ENCODE peak calls at places on chromosomes 13 and 19, in seven cellular contexts. One of them, this sample, is unnamed.

GRCh38 chr19:10852098-10852800 is 4.0 kb downstream of the C19orf38 start:
- DNase-seq in heart right ventricle: no peak
- DNase-seq in A549: peak; percentile 79
- DNase-seq in left ventricle myocardium inferior: no peak
- DNase-seq in endodermal cell: peak; percentile 48
- DNase-seq in heart left ventricle: no peak
- DNase-seq in neuronal stem cell: no peak
- DNase-seq in this sample: no peak

GRCh38 chr13:48739346-48740037 is 85.8 kb downstream of the CYSLTR2 start:
- DNase-seq in heart right ventricle: no peak
- DNase-seq in A549: no peak
- DNase-seq in left ventricle myocardium inferior: no peak
- DNase-seq in endodermal cell: no peak
- DNase-seq in heart left ventricle: no peak
- DNase-seq in neuronal stem cell: no peak
- DNase-seq in this sample: no peak

GRCh38 chr19:44737238-44738160 is 11.0 kb upstream of the BCL3 start:
- DNase-seq in heart right ventricle: no peak
- DNase-seq in A549: peak; percentile 99
- DNase-seq in left ventricle myocardium inferior: no peak
- DNase-seq in endodermal cell: no peak
- DNase-seq in heart left ventricle: no peak
- DNase-seq in neuronal stem cell: no peak
- DNase-seq in this sample: no peak

GRCh38 chr13:105908581-105908980 is 626.9 kb downstream of the EFNB2 start:
- DNase-seq in heart right ventricle: no peak
- DNase-seq in A549: no peak
- DNase-seq in left ventricle myocardium inferior: no peak
- DNase-seq in endodermal cell: no peak
- DNase-seq in heart left ventricle: no peak
- DNase-seq in neuronal stem cell: no peak
- DNase-seq in this sample: no peak

GRCh38 chr19:2503521-2504109 is 27.7 kb downstream of the GADD45B start:
- DNase-seq in heart right ventricle: no peak
- DNase-seq in A549: peak; percentile 47
- DNase-seq in left ventricle myocardium inferior: no peak
- DNase-seq in endodermal cell: peak; percentile 79
- DNase-seq in heart left ventricle: no peak
- DNase-seq in neuronal stem cell: no peak
- DNase-seq in this sample: no peak

GRCh38 chr13:99231726-99232125 is 26.5 kb downstream of the GPR18 start:
- DNase-seq in heart right ventricle: no peak
- DNase-seq in A549: no peak
- DNase-seq in left ventricle myocardium inferior: no peak
- DNase-seq in endodermal cell: no peak
- DNase-seq in heart left ventricle: no peak
- DNase-seq in neuronal stem cell: no peak
- DNase-seq in this sample: no peak

GRCh38 chr13:20546559-20546958 is 20.4 kb upstream of the IFT88 start:
- DNase-seq in heart right ventricle: no peak
- DNase-seq in A549: no peak
- DNase-seq in left ventricle myocardium inferior: no peak
- DNase-seq in endodermal cell: no peak
- DNase-seq in heart left ventricle: no peak
- DNase-seq in neuronal stem cell: no peak
- DNase-seq in this sample: no peak

GRCh38 chr13:109366521-109366920 is 419.9 kb downstream of the IRS2 start:
- DNase-seq in heart right ventricle: no peak
- DNase-seq in A549: no peak
- DNase-seq in left ventricle myocardium inferior: no peak
- DNase-seq in endodermal cell: no peak
- DNase-seq in heart left ventricle: no peak
- DNase-seq in neuronal stem cell: no peak
- DNase-seq in this sample: peak; percentile 18

GRCh38 chr13:48393698-48394085 is 19.2 kb downstream of the LPAR6 start:
- DNase-seq in heart right ventricle: no peak
- DNase-seq in A549: no peak
- DNase-seq in left ventricle myocardium inferior: no peak
- DNase-seq in endodermal cell: no peak
- DNase-seq in heart left ventricle: no peak
- DNase-seq in neuronal stem cell: no peak
- DNase-seq in this sample: no peak

GRCh38 chr13:40469581-40470282 is 196.7 kb downstream of the FOXO1 start:
- DNase-seq in heart right ventricle: no peak
- DNase-seq in A549: no peak
- DNase-seq in left ventricle myocardium inferior: no peak
- DNase-seq in endodermal cell: no peak
- DNase-seq in heart left ventricle: no peak
- DNase-seq in neuronal stem cell: no peak
- DNase-seq in this sample: no peak

GRCh38 chr19:55494172-55494761 is 6.0 kb downstream of the SSC5D start:
- DNase-seq in heart right ventricle: peak; percentile 76
- DNase-seq in A549: no peak
- DNase-seq in left ventricle myocardium inferior: peak; percentile 68
- DNase-seq in endodermal cell: no peak
- DNase-seq in heart left ventricle: peak; percentile 78
- DNase-seq in neuronal stem cell: no peak
- DNase-seq in this sample: no peak

GRCh38 chr13:95300625-95301134 is 571 bp downstream of the ABCC4 start:
- DNase-seq in heart right ventricle: peak; percentile 41
- DNase-seq in A549: peak; percentile 71
- DNase-seq in left ventricle myocardium inferior: peak; percentile 64
- DNase-seq in endodermal cell: peak; percentile 73
- DNase-seq in heart left ventricle: peak; percentile 59
- DNase-seq in neuronal stem cell: peak; percentile 35
- DNase-seq in this sample: peak; percentile 73

GRCh38 chr19:43633520-43633919 is 6.1 kb downstream of the CADM4 start:
- DNase-seq in heart right ventricle: no peak
- DNase-seq in A549: no peak
- DNase-seq in left ventricle myocardium inferior: no peak
- DNase-seq in endodermal cell: no peak
- DNase-seq in heart left ventricle: no peak
- DNase-seq in neuronal stem cell: no peak
- DNase-seq in this sample: no peak

GRCh38 chr13:32902898-32903297 is 113.3 kb upstream of the KL start:
- DNase-seq in heart right ventricle: peak; percentile 81
- DNase-seq in A549: no peak
- DNase-seq in left ventricle myocardium inferior: peak; percentile 85
- DNase-seq in endodermal cell: peak; percentile 78
- DNase-seq in heart left ventricle: peak; percentile 92
- DNase-seq in neuronal stem cell: no peak
- DNase-seq in this sample: peak; percentile 18

GRCh38 chr13:95676100-95676774 is 702 bp upstream of the DNAJC3 start:
- DNase-seq in heart right ventricle: peak; percentile 10
- DNase-seq in A549: peak; percentile 34
- DNase-seq in left ventricle myocardium inferior: no peak
- DNase-seq in endodermal cell: no peak
- DNase-seq in heart left ventricle: no peak
- DNase-seq in neuronal stem cell: no peak
- DNase-seq in this sample: no peak

GRCh38 chr19:29714953-29715694 is at the start of gene C19orf12:
- DNase-seq in heart right ventricle: peak; percentile 53
- DNase-seq in A549: peak; percentile 77
- DNase-seq in left ventricle myocardium inferior: peak; percentile 64
- DNase-seq in endodermal cell: peak; percentile 81
- DNase-seq in heart left ventricle: peak; percentile 72
- DNase-seq in neuronal stem cell: peak; percentile 40
- DNase-seq in this sample: peak; percentile 85

GRCh38 chr19:42172261-42172660 is 40.0 kb upstream of the POU2F2 start:
- DNase-seq in heart right ventricle: no peak
- DNase-seq in A549: no peak
- DNase-seq in left ventricle myocardium inferior: no peak
- DNase-seq in endodermal cell: no peak
- DNase-seq in heart left ventricle: no peak
- DNase-seq in neuronal stem cell: no peak
- DNase-seq in this sample: no peak

GRCh38 chr13:49784886-49785570 is 7.5 kb downstream of the KPNA3 start:
- DNase-seq in heart right ventricle: no peak
- DNase-seq in A549: no peak
- DNase-seq in left ventricle myocardium inferior: no peak
- DNase-seq in endodermal cell: no peak
- DNase-seq in heart left ventricle: no peak
- DNase-seq in neuronal stem cell: no peak
- DNase-seq in this sample: no peak

GRCh38 chr13:37029617-37030016 is 29.0 kb downstream of the EXOSC8 start:
- DNase-seq in heart right ventricle: no peak
- DNase-seq in A549: no peak
- DNase-seq in left ventricle myocardium inferior: no peak
- DNase-seq in endodermal cell: no peak
- DNase-seq in heart left ventricle: no peak
- DNase-seq in neuronal stem cell: no peak
- DNase-seq in this sample: no peak

GRCh38 chr13:111636271-111636670 is 315.8 kb downstream of the TEX29 start:
- DNase-seq in heart right ventricle: no peak
- DNase-seq in A549: no peak
- DNase-seq in left ventricle myocardium inferior: no peak
- DNase-seq in endodermal cell: no peak
- DNase-seq in heart left ventricle: no peak
- DNase-seq in neuronal stem cell: no peak
- DNase-seq in this sample: no peak

GRCh38 chr13:111636804-111637203 is 316.4 kb downstream of the TEX29 start:
- DNase-seq in heart right ventricle: no peak
- DNase-seq in A549: no peak
- DNase-seq in left ventricle myocardium inferior: no peak
- DNase-seq in endodermal cell: peak; percentile 43
- DNase-seq in heart left ventricle: no peak
- DNase-seq in neuronal stem cell: no peak
- DNase-seq in this sample: no peak

GRCh38 chr13:111632906-111633305 is 312.5 kb downstream of the TEX29 start:
- DNase-seq in heart right ventricle: no peak
- DNase-seq in A549: no peak
- DNase-seq in left ventricle myocardium inferior: no peak
- DNase-seq in endodermal cell: peak; percentile 87
- DNase-seq in heart left ventricle: no peak
- DNase-seq in neuronal stem cell: no peak
- DNase-seq in this sample: peak; percentile 28

GRCh38 chr13:111633401-111633800 is 313.0 kb downstream of the TEX29 start:
- DNase-seq in heart right ventricle: no peak
- DNase-seq in A549: no peak
- DNase-seq in left ventricle myocardium inferior: no peak
- DNase-seq in endodermal cell: no peak
- DNase-seq in heart left ventricle: no peak
- DNase-seq in neuronal stem cell: no peak
- DNase-seq in this sample: no peak

DNA sequence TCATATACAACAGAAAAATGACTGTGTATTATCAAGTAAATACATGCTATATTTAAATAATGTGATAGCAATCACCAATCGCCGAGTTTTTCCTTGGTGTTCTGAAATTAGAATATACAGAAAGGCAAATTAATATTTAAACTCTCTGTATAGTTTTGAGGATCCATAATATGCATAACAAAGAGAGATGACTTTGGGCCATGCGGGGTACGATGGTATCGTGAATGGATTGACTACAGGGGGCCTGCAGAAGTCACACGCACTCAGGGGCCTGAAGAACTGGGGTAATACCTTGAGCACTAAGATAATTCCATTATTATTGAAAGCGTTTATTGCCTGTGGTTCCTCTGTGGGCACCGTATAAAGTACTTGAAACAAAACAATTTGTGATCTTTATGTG is 314.0 kb downstream of the TEX29 start:
- DNase-seq in heart right ventricle: no peak
- DNase-seq in A549: no peak
- DNase-seq in left ventricle myocardium inferior: no peak
- DNase-seq in endodermal cell: no peak
- DNase-seq in heart left ventricle: no peak
- DNase-seq in neuronal stem cell: no peak
- DNase-seq in this sample: no peak
- H3K27ac ChIP-seq in heart right ventricle: no peak overlapping the region
- H3K27ac ChIP-seq in A549: no peak overlapping the region
- H3K27ac ChIP-seq in left ventricle myocardium inferior: no peak overlapping the region
- H3K27ac ChIP-seq in endodermal cell: no peak overlapping the region
- H3K27ac ChIP-seq in heart left ventricle: no peak overlapping the region
- H3K27ac ChIP-seq in neuronal stem cell: no peak overlapping the region
- H3K27ac ChIP-seq in this sample: no peak overlapping the region

GRCh38 chr13:112730157-112730671 is 40.4 kb downstream of the ATP11A start:
- DNase-seq in heart right ventricle: peak; percentile 52
- DNase-seq in A549: no peak
- DNase-seq in left ventricle myocardium inferior: peak; percentile 67
- DNase-seq in endodermal cell: peak; percentile 41
- DNase-seq in heart left ventricle: peak; percentile 67
- DNase-seq in neuronal stem cell: no peak
- DNase-seq in this sample: no peak
- H3K27ac ChIP-seq in heart right ventricle: peak overlapping the region; percentile 85
- H3K27ac ChIP-seq in A549: no peak overlapping the region
- H3K27ac ChIP-seq in left ventricle myocardium inferior: peak overlapping the region; percentile 89
- H3K27ac ChIP-seq in endodermal cell: no peak overlapping the region
- H3K27ac ChIP-seq in heart left ventricle: peak overlapping the region; percentile 95
- H3K27ac ChIP-seq in neuronal stem cell: no peak overlapping the region
- H3K27ac ChIP-seq in this sample: no peak overlapping the region

GRCh38 chr19:15782211-15782610 is 5.2 kb upstream of the OR10H5 start:
- DNase-seq in heart right ventricle: no peak
- DNase-seq in A549: no peak
- DNase-seq in left ventricle myocardium inferior: no peak
- DNase-seq in endodermal cell: no peak
- DNase-seq in heart left ventricle: no peak
- DNase-seq in neuronal stem cell: no peak
- DNase-seq in this sample: no peak

GRCh38 chr19:15781659-15782058 is 5.8 kb upstream of the OR10H5 start:
- DNase-seq in heart right ventricle: no peak
- DNase-seq in A549: no peak
- DNase-seq in left ventricle myocardium inferior: no peak
- DNase-seq in endodermal cell: no peak
- DNase-seq in heart left ventricle: no peak
- DNase-seq in neuronal stem cell: no peak
- DNase-seq in this sample: no peak

GRCh38 chr19:15780595-15781418 is 6.7 kb upstream of the OR10H5 start:
- DNase-seq in heart right ventricle: no peak
- DNase-seq in A549: peak; percentile 7
- DNase-seq in left ventricle myocardium inferior: no peak
- DNase-seq in endodermal cell: no peak
- DNase-seq in heart left ventricle: no peak
- DNase-seq in neuronal stem cell: no peak
- DNase-seq in this sample: no peak

GRCh38 chr19:15776991-15777787 is 10.3 kb upstream of the OR10H5 start:
- DNase-seq in heart right ventricle: no peak
- DNase-seq in A549: no peak
- DNase-seq in left ventricle myocardium inferior: no peak
- DNase-seq in endodermal cell: no peak
- DNase-seq in heart left ventricle: no peak
- DNase-seq in neuronal stem cell: no peak
- DNase-seq in this sample: no peak

GRCh38 chr19:15779756-15780476 is 7.5 kb upstream of the OR10H5 start:
- DNase-seq in heart right ventricle: peak; percentile 88
- DNase-seq in A549: peak; percentile 12
- DNase-seq in left ventricle myocardium inferior: peak; percentile 73
- DNase-seq in endodermal cell: no peak
- DNase-seq in heart left ventricle: peak; percentile 89
- DNase-seq in neuronal stem cell: no peak
- DNase-seq in this sample: no peak
- H3K27ac ChIP-seq in heart right ventricle: peak overlapping the region; percentile 83
- H3K27ac ChIP-seq in A549: no peak overlapping the region
- H3K27ac ChIP-seq in left ventricle myocardium inferior: peak overlapping the region; percentile 85
- H3K27ac ChIP-seq in endodermal cell: no peak overlapping the region
- H3K27ac ChIP-seq in heart left ventricle: peak overlapping the region; percentile 74
- H3K27ac ChIP-seq in neuronal stem cell: peak overlapping the region; percentile 66
- H3K27ac ChIP-seq in this sample: no peak overlapping the region

GRCh38 chr19:48325265-48325910 is at the start of gene EMP3:
- DNase-seq in heart right ventricle: peak; percentile 86
- DNase-seq in A549: peak; percentile 92
- DNase-seq in left ventricle myocardium inferior: peak; percentile 82
- DNase-seq in endodermal cell: peak; percentile 92
- DNase-seq in heart left ventricle: peak; percentile 88
- DNase-seq in neuronal stem cell: peak; percentile 54
- DNase-seq in this sample: peak; percentile 86
- H3K27ac ChIP-seq in heart right ventricle: peak within 1 kb of the TSS; percentile 93
- H3K27ac ChIP-seq in A549: peak within 1 kb of the TSS; percentile 88
- H3K27ac ChIP-seq in left ventricle myocardium inferior: peak within 1 kb of the TSS; percentile 92
- H3K27ac ChIP-seq in endodermal cell: no peak within 1 kb of the TSS
- H3K27ac ChIP-seq in heart left ventricle: peak within 1 kb of the TSS; percentile 90
- H3K27ac ChIP-seq in neuronal stem cell: peak within 1 kb of the TSS; percentile 70
- H3K27ac ChIP-seq in this sample: no peak within 1 kb of the TSS

GRCh38 chr19:40692212-40692551 is 1.7 kb upstream of the NUMBL start:
- DNase-seq in heart right ventricle: no peak
- DNase-seq in A549: no peak
- DNase-seq in left ventricle myocardium inferior: no peak
- DNase-seq in endodermal cell: no peak
- DNase-seq in heart left ventricle: no peak
- DNase-seq in neuronal stem cell: no peak
- DNase-seq in this sample: no peak
- H3K27ac ChIP-seq in heart right ventricle: peak overlapping the region; percentile 86
- H3K27ac ChIP-seq in A549: no peak overlapping the region
- H3K27ac ChIP-seq in left ventricle myocardium inferior: peak overlapping the region; percentile 93
- H3K27ac ChIP-seq in endodermal cell: no peak overlapping the region
- H3K27ac ChIP-seq in heart left ventricle: no peak overlapping the region
- H3K27ac ChIP-seq in neuronal stem cell: no peak overlapping the region
- H3K27ac ChIP-seq in this sample: no peak overlapping the region

This sample was measured in neural progenitor cell.